ENCODE peak calls at places on chromosomes 1 and 21, in seven cellular contexts. K is HCEC 1CT; I is AG04450; M is epithelial cell of esophagus; U is CD8-positive, alpha-beta memory T cell; C is activated CD8-positive, alpha-beta T cell treated with anti-CD3 and anti-CD28 coated beads for 36 hours; X is iris pigment epithelial cell. N is an unnamed sample.

GRCh38 chr1:2135866-2136265 is 58.7 kb downstream of the FAAP20 start:
- DNase-seq in X (no peak), K (no peak), M (no peak), I (no peak), C (no peak), U (no peak), N (peak)

GRCh38 chr1:68955424-68955823 is 458.5 kb upstream of the DEPDC1 start:
- DNase-seq in U (no peak), M (no peak), K (no peak), I (no peak), C (no peak), X (no peak), N (no peak)

GRCh38 chr1:16146888-16147614 is 8.8 kb downstream of the EPHA2 start:
- DNase-seq in C (no peak), K (no peak), X (no peak), U (no peak), M (no peak), I (no peak), N (peak)

GRCh38 chr1:74388855-74389254 is 123.6 kb downstream of the LRRC53 start:
- DNase-seq in X (no peak), I (no peak), M (no peak), U (no peak), C (no peak), K (no peak), N (peak)

GRCh38 chr21:29257701-29258100 is 41.0 kb upstream of the BACH1 start:
- DNase-seq in M (peak), U (no peak), K (no peak), C (no peak), I (no peak), X (no peak), N (peak)

GRCh38 chr1:26970810-26971209 is 10.5 kb upstream of the KDF1 start:
- DNase-seq in X (no peak), K (no peak), I (no peak), M (peak), C (no peak), U (no peak), N (no peak)

GRCh38 chr21:41393876-41394465 is 32.1 kb upstream of the MX1 start:
- DNase-seq in M (no peak), I (no peak), X (no peak), K (no peak), U (no peak), C (no peak), N (no peak)

GRCh38 chr1:174971466-174971865 is 28.3 kb upstream of the CACYBP start:
- DNase-seq in K (no peak), M (no peak), U (no peak), X (no peak), C (no peak), I (no peak), N (no peak)

GRCh38 chr1:41712687-41713086 is 206.0 kb downstream of the HIVEP3 start:
- DNase-seq in I (no peak), C (no peak), U (no peak), X (no peak), K (no peak), M (no peak), N (no peak)

GRCh38 chr21:44547656-44548331 is 3.5 kb downstream of the KRTAP10-2 start:
- DNase-seq in U (no peak), C (peak), I (no peak), M (no peak), X (no peak), K (no peak), N (no peak)

GRCh38 chr21:29342394-29342957 is 43.8 kb downstream of the BACH1 start:
- DNase-seq in U (no peak), X (peak), M (peak), K (peak), C (peak), I (peak), N (peak)

GRCh38 chr21:42939581-42940413 is 14.4 kb upstream of the ERVH48-1 start:
- DNase-seq in C (no peak), M (peak), K (peak), I (peak), X (peak), U (no peak), N (peak)

GRCh38 chr1:242467556-242468145 is 56.8 kb downstream of the PLD5 start:
- DNase-seq in X (peak), I (no peak), U (no peak), M (peak), C (peak), K (peak), N (peak)

GRCh38 chr1:103514920-103515503 is 10.5 kb upstream of the RNPC3 start:
- DNase-seq in C (peak), U (no peak), I (no peak), X (peak), K (peak), M (peak), N (peak)

GRCh38 chr1:200238311-200238710 is 171.5 kb downstream of the ZNF281 start:
- DNase-seq in U (no peak), I (no peak), M (no peak), X (no peak), K (no peak), C (no peak), N (no peak)

GRCh38 chr1:32239335-32239734 is 7.7 kb upstream of the FAM167B start:
- DNase-seq in C (no peak), M (no peak), U (no peak), X (no peak), K (no peak), I (no peak), N (no peak)